ENCODE peak calls at places on chromosomes 4 and X, in four cellular contexts. One of them, this sample, is unnamed.

GRCh38 chr4:120865985-120866384 is 56.5 kb downstream of the PRDM5 start:
- DNase-seq in cardiac muscle cell: no peak
- DNase-seq in Karpas-422: peak
- DNase-seq in psoas muscle: no peak
- DNase-seq in this sample: no peak

GRCh38 chrX:30593435-30594200 is 16.1 kb upstream of the TASL start:
- DNase-seq in cardiac muscle cell: no peak
- DNase-seq in Karpas-422: peak
- DNase-seq in psoas muscle: no peak
- DNase-seq in this sample: no peak

GRCh38 chr4:128228021-128228571 is 59.5 kb downstream of the PGRMC2 start:
- DNase-seq in cardiac muscle cell: no peak
- DNase-seq in psoas muscle: no peak
- DNase-seq in Karpas-422: no peak
- DNase-seq in this sample: no peak

GRCh38 chrX:45849261-45849660 is 648.6 kb upstream of the DIPK2B start:
- DNase-seq in cardiac muscle cell: peak
- DNase-seq in Karpas-422: no peak
- DNase-seq in psoas muscle: no peak
- DNase-seq in this sample: no peak

GRCh38 chr4:74283614-74284013 is 24.7 kb upstream of the EPGN start:
- DNase-seq in cardiac muscle cell: peak
- DNase-seq in psoas muscle: no peak
- DNase-seq in Karpas-422: no peak
- DNase-seq in this sample: no peak

GRCh38 chr4:2893772-2894171 is 50.1 kb downstream of the ADD1 start:
- DNase-seq in psoas muscle: no peak
- DNase-seq in Karpas-422: no peak
- DNase-seq in cardiac muscle cell: peak
- DNase-seq in this sample: no peak

GRCh38 chr4:73603307-73603710 is 16.9 kb downstream of the RASSF6 start:
- DNase-seq in cardiac muscle cell: peak
- DNase-seq in psoas muscle: no peak
- DNase-seq in Karpas-422: no peak
- DNase-seq in this sample: no peak

GRCh38 chrX:71859637-71860036 is 51.0 kb upstream of the NHSL2 start:
- DNase-seq in cardiac muscle cell: peak
- DNase-seq in Karpas-422: peak
- DNase-seq in psoas muscle: no peak
- DNase-seq in this sample: no peak

GRCh38 chrX:7586126-7586525 is 256.8 kb upstream of the VCX start:
- DNase-seq in psoas muscle: no peak
- DNase-seq in cardiac muscle cell: no peak
- DNase-seq in Karpas-422: peak
- DNase-seq in this sample: no peak

GRCh38 chrX:104113237-104113965 is 1.1 kb downstream of the ZCCHC18 start:
- DNase-seq in cardiac muscle cell: peak
- DNase-seq in Karpas-422: peak
- DNase-seq in psoas muscle: peak
- DNase-seq in this sample: no peak

GRCh38 chrX:110409925-110410324 is 51.3 kb downstream of the RTL9 start:
- DNase-seq in psoas muscle: no peak
- DNase-seq in Karpas-422: no peak
- DNase-seq in cardiac muscle cell: no peak
- DNase-seq in this sample: no peak

DNA sequence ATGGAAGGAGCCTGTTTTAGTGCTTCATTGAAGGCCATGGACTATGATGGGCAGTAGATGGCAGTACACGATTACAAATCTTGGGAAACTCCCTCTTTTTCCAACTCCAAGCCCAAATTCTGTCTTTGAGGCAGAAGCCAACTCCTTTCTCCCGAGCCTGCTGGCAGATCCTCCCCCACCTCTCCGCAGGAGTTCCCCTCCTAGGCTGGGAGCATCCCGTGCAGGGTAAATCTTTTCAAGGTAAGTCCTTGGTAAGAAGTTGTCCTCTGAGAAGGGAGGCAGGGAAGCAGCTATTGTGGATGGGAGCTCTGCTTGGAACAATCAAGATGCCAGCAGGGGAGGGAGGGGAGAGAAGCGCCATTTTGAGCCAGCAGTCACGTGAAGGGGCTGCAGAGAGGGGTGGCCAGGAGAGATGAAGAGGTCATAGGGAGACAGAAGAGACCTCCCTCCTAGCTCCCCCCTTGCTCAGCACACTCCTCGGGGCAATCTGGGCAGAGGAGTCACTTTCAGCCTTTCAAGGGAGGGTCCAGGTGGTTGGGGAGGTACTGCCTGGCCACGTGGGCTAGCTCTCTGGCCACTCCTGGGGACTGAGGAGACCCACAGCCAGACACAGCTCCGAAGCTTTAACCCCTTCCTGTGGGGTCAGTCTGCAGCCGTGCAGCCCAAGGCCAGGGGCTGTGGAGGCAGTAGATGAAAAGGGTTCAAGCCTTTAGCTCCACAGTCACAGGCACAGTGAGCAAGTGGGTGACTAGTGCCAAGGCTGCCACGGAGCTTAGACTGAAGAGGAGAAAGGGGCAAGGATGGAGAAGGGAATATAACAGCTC is 9.6 kb downstream of the CC2D2A start:
- DNase-seq in Karpas-422: peak
- DNase-seq in cardiac muscle cell: peak
- DNase-seq in psoas muscle: peak
- DNase-seq in this sample: no peak
- H3K27ac ChIP-seq in Karpas-422: no peak
- H3K27ac ChIP-seq in cardiac muscle cell: peak
- H3K27ac ChIP-seq in psoas muscle: peak
- H3K27ac ChIP-seq in this sample: peak

GRCh38 chrX:154074199-154074598 is 23.3 kb downstream of the MECP2 start:
- DNase-seq in cardiac muscle cell: peak
- DNase-seq in psoas muscle: no peak
- DNase-seq in Karpas-422: no peak
- DNase-seq in this sample: no peak
- H3K27ac ChIP-seq in cardiac muscle cell: peak
- H3K27ac ChIP-seq in psoas muscle: no peak
- H3K27ac ChIP-seq in Karpas-422: no peak
- H3K27ac ChIP-seq in this sample: peak

GRCh38 chrX:1466232-1466661 is 13.5 kb upstream of the ASMTL start:
- DNase-seq in cardiac muscle cell: no peak
- DNase-seq in Karpas-422: no peak
- DNase-seq in psoas muscle: no peak
- DNase-seq in this sample: no peak
- H3K27ac ChIP-seq in cardiac muscle cell: no peak
- H3K27ac ChIP-seq in Karpas-422: no peak
- H3K27ac ChIP-seq in psoas muscle: no peak
- H3K27ac ChIP-seq in this sample: no peak

GRCh38 chr4:80529021-80529420 is 193.5 kb downstream of the CFAP299 start:
- DNase-seq in psoas muscle: no peak
- DNase-seq in Karpas-422: no peak
- DNase-seq in cardiac muscle cell: peak
- DNase-seq in this sample: no peak

GRCh38 chr4:80535551-80535950 is 200.0 kb downstream of the CFAP299 start:
- DNase-seq in psoas muscle: no peak
- DNase-seq in cardiac muscle cell: no peak
- DNase-seq in Karpas-422: no peak
- DNase-seq in this sample: no peak

GRCh38 chr4:80538276-80538926 is 202.9 kb downstream of the CFAP299 start:
- DNase-seq in Karpas-422: no peak
- DNase-seq in psoas muscle: no peak
- DNase-seq in cardiac muscle cell: no peak
- DNase-seq in this sample: no peak

GRCh38 chr4:80532674-80533333 is 197.3 kb downstream of the CFAP299 start:
- DNase-seq in Karpas-422: no peak
- DNase-seq in cardiac muscle cell: no peak
- DNase-seq in psoas muscle: no peak
- DNase-seq in this sample: no peak
- H3K27ac ChIP-seq in Karpas-422: peak
- H3K27ac ChIP-seq in cardiac muscle cell: no peak
- H3K27ac ChIP-seq in psoas muscle: no peak
- H3K27ac ChIP-seq in this sample: no peak

GRCh38 chr4:145805490-145805889 is 125.5 kb downstream of the C4orf51 start:
- DNase-seq in cardiac muscle cell: peak
- DNase-seq in psoas muscle: no peak
- DNase-seq in Karpas-422: no peak
- DNase-seq in this sample: no peak

GRCh38 chr4:145808021-145808650 is 128.2 kb downstream of the C4orf51 start:
- DNase-seq in psoas muscle: no peak
- DNase-seq in cardiac muscle cell: peak
- DNase-seq in Karpas-422: no peak
- DNase-seq in this sample: no peak

GRCh38 chr4:145799225-145799624 is 119.3 kb downstream of the C4orf51 start:
- DNase-seq in cardiac muscle cell: no peak
- DNase-seq in Karpas-422: no peak
- DNase-seq in psoas muscle: no peak
- DNase-seq in this sample: no peak

GRCh38 chr4:145808848-145809512 is 129.0 kb downstream of the C4orf51 start:
- DNase-seq in cardiac muscle cell: no peak
- DNase-seq in psoas muscle: no peak
- DNase-seq in Karpas-422: no peak
- DNase-seq in this sample: no peak

GRCh38 chr4:145804134-145804533 is 124.2 kb downstream of the C4orf51 start:
- DNase-seq in cardiac muscle cell: peak
- DNase-seq in Karpas-422: no peak
- DNase-seq in psoas muscle: no peak
- DNase-seq in this sample: no peak
- H3K27ac ChIP-seq in cardiac muscle cell: no peak
- H3K27ac ChIP-seq in Karpas-422: no peak
- H3K27ac ChIP-seq in psoas muscle: peak
- H3K27ac ChIP-seq in this sample: peak

DNA sequence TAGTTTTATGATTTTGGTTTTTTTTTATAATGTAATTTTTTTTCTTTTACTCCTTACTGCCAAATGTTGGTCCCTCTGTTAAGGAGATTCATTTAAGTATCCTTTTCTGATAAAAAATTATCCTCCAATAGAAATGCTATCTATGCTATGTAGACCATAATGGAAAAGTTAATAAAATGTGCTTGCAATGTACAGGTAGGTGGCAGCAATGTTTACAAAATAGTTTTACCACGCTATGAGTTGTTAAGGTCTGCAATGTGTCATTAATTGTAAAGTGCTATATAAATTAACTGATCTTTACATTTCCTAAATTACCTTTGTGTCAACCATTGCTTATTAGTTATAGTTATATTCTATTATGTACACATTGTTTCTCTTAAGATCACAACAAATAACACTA is 3.8 kb upstream of the CENPC start:
- DNase-seq in psoas muscle: no peak
- DNase-seq in cardiac muscle cell: peak
- DNase-seq in Karpas-422: peak
- DNase-seq in this sample: no peak
- H3K27ac ChIP-seq in psoas muscle: no peak
- H3K27ac ChIP-seq in cardiac muscle cell: no peak
- H3K27ac ChIP-seq in Karpas-422: peak
- H3K27ac ChIP-seq in this sample: no peak